ENCODE peak calls at places on chromosomes 7 and 10, in ten cellular contexts. One of them, this sample, is unnamed.

GRCh38 chr7:155009570-155010157 is 6.7 kb upstream of the PAXIP1 start:
- DNase-seq in HFF-Myc: no peak
- DNase-seq in astrocyte of the cerebellum: no peak
- DNase-seq in natural killer cell: no peak
- DNase-seq in fibroblast of the aortic adventitia: no peak
- DNase-seq in cardiac muscle cell: peak; percentile 5
- DNase-seq in tibial nerve: no peak
- DNase-seq in neural crest cell: no peak
- DNase-seq in psoas muscle: no peak
- DNase-seq in brain microvascular endothelial cell: no peak
- DNase-seq in this sample: no peak

GRCh38 chr10:6407034-6407721 is 172.9 kb downstream of the PRKCQ start:
- DNase-seq in natural killer cell: no peak
- DNase-seq in cardiac muscle cell: no peak
- DNase-seq in tibial nerve: no peak
- DNase-seq in HFF-Myc: no peak
- DNase-seq in fibroblast of the aortic adventitia: no peak
- DNase-seq in brain microvascular endothelial cell: no peak
- DNase-seq in astrocyte of the cerebellum: no peak
- DNase-seq in psoas muscle: no peak
- DNase-seq in neural crest cell: no peak
- DNase-seq in this sample: no peak

GRCh38 chr7:71630521-71630920 is 498.6 kb downstream of the GALNT17 start:
- DNase-seq in astrocyte of the cerebellum: no peak
- DNase-seq in psoas muscle: no peak
- DNase-seq in neural crest cell: no peak
- DNase-seq in HFF-Myc: no peak
- DNase-seq in brain microvascular endothelial cell: no peak
- DNase-seq in tibial nerve: no peak
- DNase-seq in cardiac muscle cell: no peak
- DNase-seq in natural killer cell: no peak
- DNase-seq in fibroblast of the aortic adventitia: no peak
- DNase-seq in this sample: no peak

GRCh38 chr10:73096041-73096451 is 620 bp downstream of the P4HA1 start:
- DNase-seq in psoas muscle: peak; percentile 83
- DNase-seq in astrocyte of the cerebellum: no peak
- DNase-seq in fibroblast of the aortic adventitia: peak; percentile 75
- DNase-seq in neural crest cell: peak; percentile 43
- DNase-seq in HFF-Myc: no peak
- DNase-seq in tibial nerve: peak; percentile 41
- DNase-seq in brain microvascular endothelial cell: peak; percentile 58
- DNase-seq in natural killer cell: peak; percentile 59
- DNase-seq in cardiac muscle cell: peak; percentile 82
- DNase-seq in this sample: peak; percentile 67

GRCh38 chr7:33814958-33815735 is 90.2 kb upstream of the BMPER start:
- DNase-seq in cardiac muscle cell: no peak
- DNase-seq in astrocyte of the cerebellum: no peak
- DNase-seq in HFF-Myc: no peak
- DNase-seq in neural crest cell: no peak
- DNase-seq in tibial nerve: peak; percentile 43
- DNase-seq in fibroblast of the aortic adventitia: no peak
- DNase-seq in brain microvascular endothelial cell: no peak
- DNase-seq in natural killer cell: no peak
- DNase-seq in psoas muscle: peak; percentile 56
- DNase-seq in this sample: no peak

GRCh38 chr7:26990268-26990667 is 105.5 kb downstream of the HOXA1 start:
- DNase-seq in cardiac muscle cell: no peak
- DNase-seq in tibial nerve: peak; percentile 14
- DNase-seq in brain microvascular endothelial cell: no peak
- DNase-seq in psoas muscle: no peak
- DNase-seq in natural killer cell: no peak
- DNase-seq in neural crest cell: no peak
- DNase-seq in HFF-Myc: no peak
- DNase-seq in astrocyte of the cerebellum: no peak
- DNase-seq in fibroblast of the aortic adventitia: no peak
- DNase-seq in this sample: no peak

GRCh38 chr7:103833401-103833800 is 156.1 kb downstream of the RELN start:
- DNase-seq in fibroblast of the aortic adventitia: no peak
- DNase-seq in natural killer cell: no peak
- DNase-seq in astrocyte of the cerebellum: no peak
- DNase-seq in HFF-Myc: no peak
- DNase-seq in neural crest cell: no peak
- DNase-seq in cardiac muscle cell: no peak
- DNase-seq in tibial nerve: no peak
- DNase-seq in psoas muscle: no peak
- DNase-seq in brain microvascular endothelial cell: no peak
- DNase-seq in this sample: no peak

GRCh38 chr7:95921543-95921942 is 149.2 kb downstream of the DYNC1I1 start:
- DNase-seq in fibroblast of the aortic adventitia: peak; percentile 20
- DNase-seq in psoas muscle: no peak
- DNase-seq in astrocyte of the cerebellum: no peak
- DNase-seq in neural crest cell: no peak
- DNase-seq in natural killer cell: no peak
- DNase-seq in cardiac muscle cell: no peak
- DNase-seq in brain microvascular endothelial cell: no peak
- DNase-seq in HFF-Myc: no peak
- DNase-seq in tibial nerve: no peak
- DNase-seq in this sample: no peak

GRCh38 chr7:22481726-22482125 is 18.3 kb downstream of the STEAP1B start:
- DNase-seq in fibroblast of the aortic adventitia: no peak
- DNase-seq in astrocyte of the cerebellum: peak; percentile 4
- DNase-seq in psoas muscle: no peak
- DNase-seq in HFF-Myc: peak; percentile 25
- DNase-seq in neural crest cell: no peak
- DNase-seq in natural killer cell: no peak
- DNase-seq in cardiac muscle cell: peak; percentile 13
- DNase-seq in tibial nerve: no peak
- DNase-seq in brain microvascular endothelial cell: no peak
- DNase-seq in this sample: no peak

GRCh38 chr7:23467281-23467680 is 3.0 kb downstream of the IGF2BP3 start:
- DNase-seq in neural crest cell: no peak
- DNase-seq in psoas muscle: no peak
- DNase-seq in astrocyte of the cerebellum: no peak
- DNase-seq in tibial nerve: no peak
- DNase-seq in natural killer cell: no peak
- DNase-seq in brain microvascular endothelial cell: no peak
- DNase-seq in HFF-Myc: no peak
- DNase-seq in cardiac muscle cell: no peak
- DNase-seq in fibroblast of the aortic adventitia: peak; percentile 23
- DNase-seq in this sample: peak; percentile 8

GRCh38 chr7:105665684-105666083 is 84.4 kb upstream of the EFCAB10 start:
- DNase-seq in cardiac muscle cell: no peak
- DNase-seq in HFF-Myc: no peak
- DNase-seq in natural killer cell: no peak
- DNase-seq in neural crest cell: no peak
- DNase-seq in brain microvascular endothelial cell: no peak
- DNase-seq in psoas muscle: no peak
- DNase-seq in astrocyte of the cerebellum: no peak
- DNase-seq in fibroblast of the aortic adventitia: no peak
- DNase-seq in tibial nerve: no peak
- DNase-seq in this sample: no peak

GRCh38 chr7:115471891-115472290 is 550.0 kb downstream of the MDFIC start:
- DNase-seq in neural crest cell: no peak
- DNase-seq in natural killer cell: no peak
- DNase-seq in tibial nerve: no peak
- DNase-seq in HFF-Myc: peak; percentile 21
- DNase-seq in fibroblast of the aortic adventitia: peak; percentile 70
- DNase-seq in psoas muscle: no peak
- DNase-seq in brain microvascular endothelial cell: peak; percentile 29
- DNase-seq in astrocyte of the cerebellum: peak; percentile 16
- DNase-seq in cardiac muscle cell: peak; percentile 60
- DNase-seq in this sample: no peak

GRCh38 chr7:11239311-11239710 is 265.6 kb downstream of the PHF14 start:
- DNase-seq in tibial nerve: no peak
- DNase-seq in HFF-Myc: no peak
- DNase-seq in neural crest cell: no peak
- DNase-seq in natural killer cell: no peak
- DNase-seq in psoas muscle: no peak
- DNase-seq in fibroblast of the aortic adventitia: peak; percentile 12
- DNase-seq in brain microvascular endothelial cell: no peak
- DNase-seq in cardiac muscle cell: no peak
- DNase-seq in astrocyte of the cerebellum: no peak
- DNase-seq in this sample: no peak

DNA sequence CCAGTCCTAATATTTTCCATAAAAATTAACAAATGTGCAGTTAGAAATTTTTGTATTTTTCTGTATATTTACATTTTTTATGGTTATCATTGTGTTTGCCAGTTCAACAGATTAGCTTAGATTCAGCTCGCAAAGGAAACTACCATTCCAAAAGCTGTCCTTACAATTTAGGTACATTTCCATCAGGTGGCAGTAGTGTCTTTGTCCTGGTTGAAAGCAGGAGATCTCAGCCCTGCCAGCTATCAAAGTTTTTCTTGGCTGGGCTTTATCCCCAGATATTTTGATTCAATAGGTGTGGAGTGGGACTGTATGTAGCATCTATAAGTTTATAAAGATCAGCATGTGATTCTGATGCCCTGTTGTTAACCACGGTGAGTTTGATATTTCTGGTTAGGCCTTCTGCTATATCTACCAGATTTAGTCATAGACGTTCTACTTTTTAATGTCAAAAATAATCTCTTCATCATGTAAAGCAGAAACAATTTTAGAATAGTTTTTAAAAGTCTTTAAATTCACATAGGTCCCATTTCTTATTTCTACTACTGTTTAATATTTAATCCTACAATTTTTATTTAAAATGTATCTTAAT is 15.5 kb upstream of the ICA1 start:
- DNase-seq in neural crest cell: no peak
- DNase-seq in fibroblast of the aortic adventitia: no peak
- DNase-seq in tibial nerve: no peak
- DNase-seq in natural killer cell: no peak
- DNase-seq in HFF-Myc: no peak
- DNase-seq in astrocyte of the cerebellum: no peak
- DNase-seq in cardiac muscle cell: no peak
- DNase-seq in brain microvascular endothelial cell: no peak
- DNase-seq in psoas muscle: no peak
- DNase-seq in this sample: no peak
- TF ChIP-seq CTCF in neural crest cell: peak; percentile 53
- TF ChIP-seq CTCF in fibroblast of the aortic adventitia: no peak
- TF ChIP-seq CTCF in tibial nerve: no peak
- TF ChIP-seq CTCF in natural killer cell: no peak
- TF ChIP-seq CTCF in HFF-Myc: no peak
- TF ChIP-seq CTCF in astrocyte of the cerebellum: peak; percentile 2
- TF ChIP-seq CTCF in cardiac muscle cell: no peak
- TF ChIP-seq CTCF in brain microvascular endothelial cell: peak; percentile 40
- TF ChIP-seq CTCF in psoas muscle: no peak
- TF ChIP-seq CTCF in this sample: peak; percentile 12

GRCh38 chr7:99665989-99666388 is 13.8 kb downstream of the CYP3A5 start:
- DNase-seq in neural crest cell: no peak
- DNase-seq in fibroblast of the aortic adventitia: no peak
- DNase-seq in HFF-Myc: no peak
- DNase-seq in astrocyte of the cerebellum: no peak
- DNase-seq in natural killer cell: no peak
- DNase-seq in cardiac muscle cell: no peak
- DNase-seq in psoas muscle: no peak
- DNase-seq in tibial nerve: no peak
- DNase-seq in brain microvascular endothelial cell: no peak
- DNase-seq in this sample: no peak
- TF ChIP-seq CTCF in neural crest cell: no peak
- TF ChIP-seq CTCF in fibroblast of the aortic adventitia: no peak
- TF ChIP-seq CTCF in HFF-Myc: no peak
- TF ChIP-seq CTCF in astrocyte of the cerebellum: no peak
- TF ChIP-seq CTCF in natural killer cell: no peak
- TF ChIP-seq CTCF in cardiac muscle cell: no peak
- TF ChIP-seq CTCF in psoas muscle: no peak
- TF ChIP-seq CTCF in tibial nerve: no peak
- TF ChIP-seq CTCF in brain microvascular endothelial cell: no peak
- TF ChIP-seq CTCF in this sample: no peak

GRCh38 chr10:118775478-118775877 is 20.7 kb upstream of the CACUL1 start:
- DNase-seq in HFF-Myc: no peak
- DNase-seq in astrocyte of the cerebellum: no peak
- DNase-seq in cardiac muscle cell: peak; percentile 22
- DNase-seq in natural killer cell: no peak
- DNase-seq in neural crest cell: no peak
- DNase-seq in psoas muscle: no peak
- DNase-seq in tibial nerve: no peak
- DNase-seq in brain microvascular endothelial cell: no peak
- DNase-seq in fibroblast of the aortic adventitia: no peak
- DNase-seq in this sample: no peak
- TF ChIP-seq CTCF in HFF-Myc: no peak
- TF ChIP-seq CTCF in astrocyte of the cerebellum: no peak
- TF ChIP-seq CTCF in cardiac muscle cell: peak; percentile 20
- TF ChIP-seq CTCF in natural killer cell: no peak
- TF ChIP-seq CTCF in neural crest cell: peak; percentile 24
- TF ChIP-seq CTCF in psoas muscle: no peak
- TF ChIP-seq CTCF in tibial nerve: no peak
- TF ChIP-seq CTCF in brain microvascular endothelial cell: no peak
- TF ChIP-seq CTCF in fibroblast of the aortic adventitia: peak; percentile 10
- TF ChIP-seq CTCF in this sample: no peak

GRCh38 chr10:23533212-23533611 is 94.3 kb downstream of the OTUD1 start:
- DNase-seq in cardiac muscle cell: no peak
- DNase-seq in natural killer cell: no peak
- DNase-seq in tibial nerve: no peak
- DNase-seq in HFF-Myc: no peak
- DNase-seq in astrocyte of the cerebellum: no peak
- DNase-seq in fibroblast of the aortic adventitia: no peak
- DNase-seq in neural crest cell: no peak
- DNase-seq in psoas muscle: no peak
- DNase-seq in brain microvascular endothelial cell: no peak
- DNase-seq in this sample: no peak

GRCh38 chr10:23528419-23528818 is 89.5 kb downstream of the OTUD1 start:
- DNase-seq in astrocyte of the cerebellum: no peak
- DNase-seq in tibial nerve: no peak
- DNase-seq in fibroblast of the aortic adventitia: no peak
- DNase-seq in HFF-Myc: no peak
- DNase-seq in brain microvascular endothelial cell: no peak
- DNase-seq in psoas muscle: no peak
- DNase-seq in neural crest cell: no peak
- DNase-seq in cardiac muscle cell: no peak
- DNase-seq in natural killer cell: no peak
- DNase-seq in this sample: no peak

GRCh38 chr10:23534328-23534727 is 95.5 kb downstream of the OTUD1 start:
- DNase-seq in astrocyte of the cerebellum: no peak
- DNase-seq in psoas muscle: no peak
- DNase-seq in brain microvascular endothelial cell: no peak
- DNase-seq in fibroblast of the aortic adventitia: no peak
- DNase-seq in cardiac muscle cell: no peak
- DNase-seq in tibial nerve: no peak
- DNase-seq in natural killer cell: no peak
- DNase-seq in neural crest cell: no peak
- DNase-seq in HFF-Myc: no peak
- DNase-seq in this sample: no peak

GRCh38 chr10:23525406-23525805 is 86.5 kb downstream of the OTUD1 start:
- DNase-seq in HFF-Myc: no peak
- DNase-seq in cardiac muscle cell: peak; percentile 49
- DNase-seq in psoas muscle: no peak
- DNase-seq in astrocyte of the cerebellum: peak; percentile 1
- DNase-seq in tibial nerve: peak; percentile 11
- DNase-seq in fibroblast of the aortic adventitia: peak; percentile 14
- DNase-seq in brain microvascular endothelial cell: no peak
- DNase-seq in natural killer cell: no peak
- DNase-seq in neural crest cell: no peak
- DNase-seq in this sample: no peak

DNA sequence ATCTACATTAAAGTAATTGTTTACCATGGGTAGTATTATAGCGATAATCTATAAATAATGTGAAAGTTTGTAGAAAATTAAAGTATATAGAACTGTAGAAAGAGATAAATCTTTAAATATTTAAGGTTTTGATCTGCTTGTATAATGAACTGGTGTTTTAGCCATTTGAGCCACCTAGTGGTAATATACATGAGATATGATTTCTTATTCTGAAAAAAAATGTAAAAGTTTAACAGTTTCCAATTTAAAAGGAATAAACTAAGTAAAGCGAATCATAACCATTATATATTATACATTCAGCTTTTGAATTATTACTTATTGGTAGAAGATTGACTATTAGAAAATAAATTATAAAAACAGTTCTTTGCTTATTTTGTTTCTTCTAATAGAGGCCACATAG is 91.2 kb downstream of the OTUD1 start:
- DNase-seq in neural crest cell: no peak
- DNase-seq in natural killer cell: no peak
- DNase-seq in psoas muscle: no peak
- DNase-seq in tibial nerve: no peak
- DNase-seq in HFF-Myc: no peak
- DNase-seq in fibroblast of the aortic adventitia: peak; percentile 50
- DNase-seq in cardiac muscle cell: peak; percentile 37
- DNase-seq in brain microvascular endothelial cell: no peak
- DNase-seq in astrocyte of the cerebellum: peak; percentile 1
- DNase-seq in this sample: no peak
- TF ChIP-seq CTCF in neural crest cell: peak; percentile 68
- TF ChIP-seq CTCF in natural killer cell: no peak
- TF ChIP-seq CTCF in psoas muscle: peak; percentile 46
- TF ChIP-seq CTCF in tibial nerve: peak; percentile 22
- TF ChIP-seq CTCF in HFF-Myc: no peak
- TF ChIP-seq CTCF in fibroblast of the aortic adventitia: peak; percentile 40
- TF ChIP-seq CTCF in cardiac muscle cell: peak; percentile 34
- TF ChIP-seq CTCF in brain microvascular endothelial cell: peak; percentile 33
- TF ChIP-seq CTCF in astrocyte of the cerebellum: peak; percentile 3
- TF ChIP-seq CTCF in this sample: no peak

This sample was measured in nephron progenitor cell.